ENCODE peak calls at places on chromosomes 13 and 19, in eight cellular contexts. T, Q, X, N, Y, P, D and Z are unnamed samples. For H3K27me3 and H3K4me1, the result is how much of the 10 kb centered on the place peaks cover.

GRCh38 chr13:75514080-75515040 is 23.3 kb downstream of the COMMD6 start:
- DNase-seq in T (no peak), Q (no peak), X (no peak), N (no peak), Y (no peak), P (no peak), D (no peak), Z (no peak)

GRCh38 chr19:46744005-46744691 is 1.7 kb upstream of the FKRP start:
- DNase-seq in T (no peak), Q (no peak), X (no peak), N (no peak), Y (no peak), P (no peak), D (no peak), Z (no peak)

GRCh38 chr19:19022380-19022961 is 10.8 kb downstream of the SUGP2 start:
- DNase-seq in T (no peak), Q (no peak), X (no peak), N (peak), Y (no peak), P (no peak), D (no peak), Z (no peak)

GRCh38 chr19:38047048-38047435 is 140.0 kb downstream of the SIPA1L3 start:
- DNase-seq in T (no peak), Q (no peak), X (no peak), N (no peak), Y (no peak), P (no peak), D (no peak), Z (no peak)

GRCh38 chr19:17348700-17349099 is 11.3 kb downstream of the GTPBP3 start:
- DNase-seq in T (peak), Q (peak), X (no peak), N (peak), Y (peak), P (no peak), D (no peak), Z (peak)

GRCh38 chr13:34611678-34612077 is 330.4 kb upstream of the NBEA start:
- DNase-seq in T (no peak), Q (no peak), X (no peak), N (no peak), Y (no peak), P (no peak), D (no peak), Z (no peak)

GRCh38 chr13:41563501-41564001 is 106.2 kb downstream of the RGCC start:
- DNase-seq in T (no peak), Q (no peak), X (no peak), N (peak), Y (no peak), P (no peak), D (no peak), Z (no peak)

GRCh38 chr19:47075179-47075811 is 26.9 kb upstream of the TMEM160 start:
- DNase-seq in T (no peak), Q (no peak), X (no peak), N (no peak), Y (no peak), P (no peak), D (no peak), Z (no peak)

GRCh38 chr19:45507864-45508680 is 793 bp downstream of the VASP start:
- DNase-seq in T (peak), Q (no peak), X (peak), N (no peak), Y (peak), P (peak), D (no peak), Z (peak)

GRCh38 chr19:57317503-57317902 is 2.8 kb upstream of the ZNF543 start:
- DNase-seq in T (no peak), Q (no peak), X (no peak), N (no peak), Y (no peak), P (no peak), D (no peak), Z (peak)

GRCh38 chr13:36310417-36311108 is 12.9 kb upstream of the CCDC169 start:
- DNase-seq in T (no peak), Q (no peak), X (no peak), N (no peak), Y (no peak), P (no peak), D (no peak), Z (no peak)

GRCh38 chr13:27569405-27569804 is 50.9 kb downstream of the LNX2 start:
- DNase-seq in T (no peak), Q (no peak), X (no peak), N (no peak), Y (no peak), P (no peak), D (no peak), Z (no peak)

GRCh38 chr19:16368385-16369305 is 44.0 kb downstream of the KLF2 start:
- DNase-seq in T (no peak), Q (no peak), X (no peak), N (peak), Y (peak), P (no peak), D (peak), Z (no peak)

GRCh38 chr19:5288347-5288739 is 52.3 kb downstream of the PTPRS start:
- DNase-seq in T (no peak), Q (no peak), X (no peak), N (no peak), Y (no peak), P (peak), D (no peak), Z (peak)

GRCh38 chr19:16836115-16836905 is 7.1 kb downstream of the SIN3B start:
- DNase-seq in T (no peak), Q (no peak), X (no peak), N (no peak), Y (no peak), P (no peak), D (no peak), Z (no peak)

GRCh38 chr19:4326837-4327251 is 11.8 kb downstream of the STAP2 start:
- DNase-seq in T (peak), Q (no peak), X (no peak), N (no peak), Y (no peak), P (no peak), D (no peak), Z (peak)

GRCh38 chr13:41588899-41589298 is 131.5 kb downstream of the RGCC start:
- DNase-seq in T (peak), Q (no peak), X (no peak), N (peak), Y (no peak), P (no peak), D (no peak), Z (no peak)

GRCh38 chr19:495440-496332 is 600 bp upstream of the MADCAM1 start:
- DNase-seq in T (peak), Q (peak), X (peak), N (no peak), Y (no peak), P (no peak), D (peak), Z (no peak)

GRCh38 chr19:1468274-1469199 is 10.5 kb downstream of the C19orf25 start:
- DNase-seq in T (no peak), Q (no peak), X (no peak), N (no peak), Y (no peak), P (no peak), D (no peak), Z (peak)

GRCh38 chr19:13055213-13056051 is 47.2 kb downstream of the LYL1 start:
- DNase-seq in T (peak), Q (peak), X (peak), N (no peak), Y (peak), P (peak), D (no peak), Z (peak)

GRCh38 chr13:47211106-47211505 is 314.3 kb upstream of the HTR2A start:
- DNase-seq in T (peak), Q (no peak), X (no peak), N (no peak), Y (no peak), P (no peak), D (no peak), Z (no peak)

GRCh38 chr19:17943284-17944221 is 10.7 kb downstream of the CCDC124 start:
- DNase-seq in T (peak), Q (no peak), X (no peak), N (no peak), Y (no peak), P (no peak), D (no peak), Z (no peak)

GRCh38 chr19:33419763-33420080 is 46.2 kb downstream of the CEBPG start:
- DNase-seq in T (peak), Q (no peak), X (no peak), N (no peak), Y (no peak), P (no peak), D (no peak), Z (no peak)

GRCh38 chr19:2343289-2343982 is 15.0 kb downstream of the SPPL2B start:
- DNase-seq in T (no peak), Q (no peak), X (no peak), N (no peak), Y (no peak), P (no peak), D (no peak), Z (no peak)

GRCh38 chr19:46784262-46785053 is 3.9 kb downstream of the SLC1A5 start:
- DNase-seq in T (peak), Q (peak), X (peak), N (peak), Y (peak), P (peak), D (peak), Z (peak)

GRCh38 chr13:50460366-50460765 is 383.1 kb downstream of the DLEU7 start:
- DNase-seq in T (no peak), Q (no peak), X (no peak), N (no peak), Y (no peak), P (no peak), D (no peak), Z (no peak)

GRCh38 chr13:32376642-32377418 is 51.1 kb downstream of the N4BP2L1 start:
- DNase-seq in T (no peak), Q (no peak), X (no peak), N (no peak), Y (no peak), P (no peak), D (no peak), Z (no peak)

GRCh38 chr19:35295792-35296462 is 4.0 kb downstream of the MAG start:
- DNase-seq in T (no peak), Q (no peak), X (no peak), N (no peak), Y (no peak), P (no peak), D (peak), Z (no peak)

GRCh38 chr19:35295453-35295791 is 3.5 kb downstream of the MAG start:
- DNase-seq in T (no peak), Q (no peak), X (no peak), N (no peak), Y (no peak), P (no peak), D (no peak), Z (no peak)

GRCh38 chr19:35294328-35294727 is 2.4 kb downstream of the MAG start:
- DNase-seq in T (no peak), Q (no peak), X (no peak), N (no peak), Y (no peak), P (no peak), D (no peak), Z (no peak)

GRCh38 chr19:35293733-35294309 is 1.9 kb downstream of the MAG start:
- DNase-seq in T (no peak), Q (no peak), X (no peak), N (no peak), Y (no peak), P (no peak), D (no peak), Z (no peak)

GRCh38 chr19:35294859-35295258 is 2.9 kb downstream of the MAG start:
- DNase-seq in T (no peak), Q (no peak), X (no peak), N (no peak), Y (no peak), P (no peak), D (no peak), Z (no peak)
- H3K27me3 ChIP-seq in T (under half), Q (under half), X (under half), N (under half), Y (under half), P (under half), D (under half), Z (under half)

DNA sequence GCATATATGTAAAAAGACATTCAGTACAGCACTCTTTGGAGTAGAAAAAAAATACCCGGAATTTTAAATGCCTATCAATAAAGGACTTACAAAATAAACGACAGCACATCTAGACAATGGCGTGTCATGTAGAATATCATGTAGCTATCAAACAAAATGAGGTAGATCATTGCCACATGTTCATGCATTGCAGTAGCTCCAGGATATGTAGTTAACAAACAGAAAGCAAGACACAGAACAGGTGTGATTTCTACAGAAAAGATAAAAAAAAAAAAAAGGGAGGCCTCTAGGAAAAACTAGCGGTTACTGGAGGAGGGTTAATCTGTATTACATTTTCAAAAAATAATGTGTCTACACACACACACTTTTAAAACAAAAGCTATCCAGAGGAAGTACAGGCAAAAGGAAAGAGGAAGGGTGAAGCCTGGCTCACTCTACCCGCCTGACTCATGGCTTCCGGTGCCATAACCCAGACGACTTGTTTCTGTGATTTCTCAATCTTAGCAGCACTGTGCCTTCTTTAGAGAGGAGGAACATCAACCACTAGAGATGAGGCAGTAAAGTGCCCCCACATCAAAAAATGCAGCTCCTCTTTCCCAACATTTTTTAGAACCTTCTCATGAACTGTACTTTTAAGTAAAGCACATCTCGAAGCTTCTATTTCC is 6.9 kb downstream of the KCTD12 start:
- DNase-seq in T (no peak), Q (peak), X (peak), N (no peak), Y (peak), P (peak), D (peak), Z (peak)
- H3K4me1 ChIP-seq in T (under half), Q (under half), X (under half), N (under half), Y (under half), P (under half), D (under half), Z (under half)

GRCh38 chr13:51714663-51715168 is 89.2 kb downstream of the DHRS12 start:
- DNase-seq in T (no peak), Q (no peak), X (no peak), N (no peak), Y (no peak), P (no peak), D (no peak), Z (no peak)
- H3K27ac ChIP-seq in T (no peak), Q (no peak), X (no peak), N (no peak), Y (no peak), P (no peak), D (no peak), Z (no peak)

GRCh38 chr19:49411681-49412321 is 11.4 kb downstream of the PTH2 start:
- DNase-seq in T (no peak), Q (no peak), X (no peak), N (no peak), Y (no peak), P (no peak), D (no peak), Z (no peak)

GRCh38 chr19:49415810-49416200 is 7.4 kb downstream of the PTH2 start:
- DNase-seq in T (no peak), Q (no peak), X (no peak), N (no peak), Y (no peak), P (no peak), D (no peak), Z (no peak)

GRCh38 chr19:49413348-49413747 is 9.9 kb downstream of the PTH2 start:
- DNase-seq in T (peak), Q (peak), X (no peak), N (no peak), Y (no peak), P (no peak), D (no peak), Z (no peak)

GRCh38 chr19:49415102-49415809 is 8.0 kb downstream of the PTH2 start:
- DNase-seq in T (no peak), Q (no peak), X (no peak), N (no peak), Y (no peak), P (no peak), D (no peak), Z (no peak)

DNA sequence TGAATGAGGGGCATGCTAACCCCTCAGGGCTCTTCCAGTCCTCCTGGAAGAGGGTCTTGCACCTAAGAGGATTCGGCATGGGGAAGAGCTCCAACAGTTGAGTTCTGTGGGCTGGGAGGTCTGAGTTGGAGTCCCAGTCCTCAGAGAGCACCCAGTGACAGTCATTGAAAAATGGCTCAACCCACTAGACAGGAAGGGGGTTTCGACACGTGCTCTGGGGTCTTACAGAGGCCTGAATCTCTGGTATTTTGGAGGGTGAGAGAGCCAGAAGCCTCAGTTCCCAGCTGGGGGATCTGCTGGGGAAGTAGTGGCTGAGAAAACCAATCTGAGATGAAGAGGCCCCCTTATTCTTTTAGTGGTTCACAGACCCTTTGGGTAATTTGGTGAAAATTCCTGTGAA is 9.0 kb downstream of the PTH2 start:
- DNase-seq in T (no peak), Q (no peak), X (no peak), N (no peak), Y (no peak), P (no peak), D (no peak), Z (no peak)
- H3K27me3 ChIP-seq in T (under half), Q (under half), X (under half), N (under half), Y (under half), P (under half), D (under half), Z (under half)

GRCh38 chr13:29733069-29733700 is 117.2 kb downstream of the UBL3 start:
- DNase-seq in T (peak), Q (no peak), X (no peak), N (no peak), Y (no peak), P (no peak), D (no peak), Z (no peak)

GRCh38 chr13:29730253-29730652 is 120.2 kb downstream of the UBL3 start:
- DNase-seq in T (no peak), Q (no peak), X (no peak), N (no peak), Y (no peak), P (no peak), D (no peak), Z (no peak)
- H3K4me1 ChIP-seq in T (under half), Q (under half), X (under half), N (under half), Y (under half), P (under half), D (under half), Z (under half)